ENCODE peak calls at places on chromosomes 2 and 18, in ten cellular contexts. S, Z, Q, Y, A, M, D, T, U and P are unnamed samples.

GRCh38 chr18:58005885-58006523 is 38.0 kb upstream of the NEDD4L start:
- DNase-seq in A (no peak), U (no peak), Y (peak; percentile 31), M (no peak), T (no peak), S (no peak), Q (no peak), D (peak; percentile 95), Z (peak; percentile 92), P (no peak)

GRCh38 chr2:18849841-18850578 is 260.6 kb upstream of the NT5C1B start:
- DNase-seq in M (no peak), A (no peak), Z (peak; percentile 2), Y (no peak), U (peak; percentile 18), S (no peak), Q (no peak), D (no peak), T (no peak), P (no peak)

GRCh38 chr2:226792155-226792871 is 7.3 kb downstream of the IRS1 start:
- DNase-seq in A (no peak), S (no peak), D (no peak), T (no peak), Y (no peak), U (peak; percentile 28), M (peak; percentile 3), Z (no peak), Q (no peak), P (no peak)

GRCh38 chr18:41121116-41121826 is 833.8 kb upstream of the PIK3C3 start:
- DNase-seq in U (no peak), Z (peak; percentile 78), M (no peak), T (no peak), Y (no peak), D (peak; percentile 62), A (no peak), S (no peak), Q (no peak), P (no peak)

GRCh38 chr2:66957677-66958076 is 439.5 kb upstream of the ETAA1 start:
- DNase-seq in Z (no peak), D (peak; percentile 61), U (no peak), Q (no peak), M (no peak), T (no peak), Y (no peak), A (no peak), S (no peak), P (no peak)

GRCh38 chr2:227376911-227377396 is 2.2 kb downstream of the TM4SF20 start:
- DNase-seq in D (no peak), M (no peak), U (no peak), Q (no peak), S (no peak), Y (no peak), A (peak; percentile 39), Z (no peak), T (no peak), P (no peak)

GRCh38 chr18:58520964-58521363 is 107.9 kb downstream of the ALPK2 start:
- DNase-seq in Z (peak; percentile 70), Q (peak; percentile 46), D (no peak), Y (peak; percentile 57), T (no peak), U (peak; percentile 35), M (no peak), S (no peak), A (no peak), P (peak; percentile 44)

GRCh38 chr2:231894566-231895380 is 31.4 kb downstream of the NPPC start:
- DNase-seq in U (no peak), T (no peak), A (no peak), Z (no peak), Q (no peak), Y (no peak), D (no peak), M (no peak), S (no peak), P (no peak)

GRCh38 chr2:237632991-237633629 is 5.7 kb downstream of the LRRFIP1 start:
- DNase-seq in S (no peak), A (no peak), Z (no peak), U (no peak), M (no peak), Q (no peak), D (no peak), Y (no peak), T (no peak), P (no peak)

GRCh38 chr2:138615257-138615656 is 113.7 kb downstream of the SPOPL start:
- DNase-seq in U (no peak), T (no peak), Q (no peak), Z (peak; percentile 83), Y (no peak), M (no peak), S (no peak), D (no peak), A (no peak), P (no peak)

GRCh38 chr2:155815851-155816250 is 516.7 kb downstream of the NR4A2 start:
- DNase-seq in T (no peak), A (peak; percentile 9), Y (peak; percentile 6), Q (no peak), U (peak; percentile 79), M (peak; percentile 42), Z (peak; percentile 0), S (peak; percentile 15), D (no peak), P (peak; percentile 9)

GRCh38 chr2:193943406-193943960 is 1713.5 kb upstream of the SLC39A10 start:
- DNase-seq in D (no peak), S (no peak), T (no peak), Z (no peak), Q (no peak), M (no peak), A (no peak), Y (no peak), U (no peak), P (no peak)